ENCODE peak calls at places on chromosomes 12 and 14, in eight cellular contexts. One of them, this sample, is unnamed.

GRCh38 chr14:100435459-100435858 is 112.3 kb downstream of the SLC25A47 start:
- DNase-seq in MCF 10A: no peak
- DNase-seq in ovary: no peak
- DNase-seq in WERI-Rb-1: no peak
- DNase-seq in WTC11: no peak
- DNase-seq in heart left ventricle: no peak
- DNase-seq in nephron progenitor cell: no peak
- DNase-seq in sigmoid colon: no peak
- DNase-seq in this sample: no peak

GRCh38 chr12:122395319-122395718 is 27.1 kb downstream of the CLIP1 start:
- DNase-seq in MCF 10A: peak
- DNase-seq in WTC11: no peak
- DNase-seq in ovary: no peak
- DNase-seq in sigmoid colon: no peak
- DNase-seq in heart left ventricle: no peak
- DNase-seq in nephron progenitor cell: no peak
- DNase-seq in WERI-Rb-1: no peak
- DNase-seq in this sample: no peak

GRCh38 chr12:7190268-7191055 is 976 bp downstream of the PEX5 start:
- DNase-seq in heart left ventricle: peak
- DNase-seq in sigmoid colon: peak
- DNase-seq in WTC11: peak
- DNase-seq in nephron progenitor cell: peak
- DNase-seq in WERI-Rb-1: peak
- DNase-seq in ovary: peak
- DNase-seq in MCF 10A: peak
- DNase-seq in this sample: no peak

GRCh38 chr14:74763803-74764531 is 851 bp downstream of the YLPM1 start:
- DNase-seq in WERI-Rb-1: no peak
- DNase-seq in ovary: no peak
- DNase-seq in MCF 10A: peak
- DNase-seq in WTC11: no peak
- DNase-seq in nephron progenitor cell: peak
- DNase-seq in sigmoid colon: peak
- DNase-seq in heart left ventricle: peak
- DNase-seq in this sample: no peak

GRCh38 chr14:75088566-75089373 is 19.3 kb downstream of the ZC2HC1C start:
- DNase-seq in nephron progenitor cell: peak
- DNase-seq in WTC11: peak
- DNase-seq in heart left ventricle: no peak
- DNase-seq in sigmoid colon: no peak
- DNase-seq in WERI-Rb-1: peak
- DNase-seq in MCF 10A: peak
- DNase-seq in ovary: no peak
- DNase-seq in this sample: peak

GRCh38 chr14:94026173-94026885 is at the start of gene OTUB2:
- DNase-seq in MCF 10A: peak
- DNase-seq in nephron progenitor cell: peak
- DNase-seq in heart left ventricle: peak
- DNase-seq in ovary: peak
- DNase-seq in WERI-Rb-1: peak
- DNase-seq in WTC11: peak
- DNase-seq in sigmoid colon: peak
- DNase-seq in this sample: peak

GRCh38 chr12:118023461-118023860 is 7.0 kb downstream of the RFC5 start:
- DNase-seq in WTC11: no peak
- DNase-seq in MCF 10A: no peak
- DNase-seq in nephron progenitor cell: no peak
- DNase-seq in WERI-Rb-1: no peak
- DNase-seq in ovary: no peak
- DNase-seq in sigmoid colon: no peak
- DNase-seq in heart left ventricle: no peak
- DNase-seq in this sample: no peak

GRCh38 chr12:121916719-121917118 is 1.7 kb upstream of the CFAP251 start:
- DNase-seq in WERI-Rb-1: peak
- DNase-seq in WTC11: no peak
- DNase-seq in nephron progenitor cell: peak
- DNase-seq in sigmoid colon: no peak
- DNase-seq in ovary: no peak
- DNase-seq in MCF 10A: no peak
- DNase-seq in heart left ventricle: no peak
- DNase-seq in this sample: peak

GRCh38 chr14:99270491-99271287 is 1.3 kb downstream of the BCL11B start:
- DNase-seq in MCF 10A: no peak
- DNase-seq in heart left ventricle: no peak
- DNase-seq in WERI-Rb-1: no peak
- DNase-seq in nephron progenitor cell: peak
- DNase-seq in ovary: no peak
- DNase-seq in WTC11: peak
- DNase-seq in sigmoid colon: no peak
- DNase-seq in this sample: peak

GRCh38 chr12:104544836-104545235 is 88.1 kb downstream of the CHST11 start:
- DNase-seq in WERI-Rb-1: no peak
- DNase-seq in MCF 10A: no peak
- DNase-seq in WTC11: no peak
- DNase-seq in sigmoid colon: no peak
- DNase-seq in ovary: no peak
- DNase-seq in nephron progenitor cell: no peak
- DNase-seq in heart left ventricle: no peak
- DNase-seq in this sample: no peak

GRCh38 chr12:18430425-18431048 is 169.2 kb downstream of the PIK3C2G start:
- DNase-seq in heart left ventricle: no peak
- DNase-seq in MCF 10A: peak
- DNase-seq in WERI-Rb-1: peak
- DNase-seq in WTC11: peak
- DNase-seq in sigmoid colon: no peak
- DNase-seq in nephron progenitor cell: peak
- DNase-seq in ovary: no peak
- DNase-seq in this sample: peak

GRCh38 chr12:94151577-94151976 is 3.2 kb downstream of the PLXNC1 start:
- DNase-seq in sigmoid colon: no peak
- DNase-seq in nephron progenitor cell: no peak
- DNase-seq in MCF 10A: no peak
- DNase-seq in heart left ventricle: no peak
- DNase-seq in ovary: no peak
- DNase-seq in WTC11: no peak
- DNase-seq in WERI-Rb-1: no peak
- DNase-seq in this sample: no peak

GRCh38 chr12:109448272-109448671 is 28.8 kb downstream of the KCTD10 start:
- DNase-seq in sigmoid colon: no peak
- DNase-seq in WTC11: no peak
- DNase-seq in WERI-Rb-1: no peak
- DNase-seq in nephron progenitor cell: no peak
- DNase-seq in MCF 10A: no peak
- DNase-seq in heart left ventricle: no peak
- DNase-seq in ovary: no peak
- DNase-seq in this sample: no peak

GRCh38 chr12:53223006-53223305 is 9.1 kb downstream of the RARG start:
- DNase-seq in heart left ventricle: no peak
- DNase-seq in ovary: no peak
- DNase-seq in WTC11: no peak
- DNase-seq in WERI-Rb-1: no peak
- DNase-seq in nephron progenitor cell: no peak
- DNase-seq in MCF 10A: no peak
- DNase-seq in sigmoid colon: no peak
- DNase-seq in this sample: no peak

GRCh38 chr12:51522696-51523095 is 68.3 kb upstream of the SCN8A start:
- DNase-seq in ovary: no peak
- DNase-seq in nephron progenitor cell: no peak
- DNase-seq in WTC11: no peak
- DNase-seq in WERI-Rb-1: no peak
- DNase-seq in sigmoid colon: no peak
- DNase-seq in MCF 10A: no peak
- DNase-seq in heart left ventricle: no peak
- DNase-seq in this sample: no peak

GRCh38 chr12:51524386-51524901 is 66.6 kb upstream of the SCN8A start:
- DNase-seq in sigmoid colon: no peak
- DNase-seq in heart left ventricle: no peak
- DNase-seq in MCF 10A: no peak
- DNase-seq in ovary: no peak
- DNase-seq in WTC11: no peak
- DNase-seq in nephron progenitor cell: no peak
- DNase-seq in WERI-Rb-1: no peak
- DNase-seq in this sample: no peak

GRCh38 chr12:51520576-51521325 is 70.3 kb upstream of the SCN8A start:
- DNase-seq in WTC11: peak
- DNase-seq in heart left ventricle: no peak
- DNase-seq in nephron progenitor cell: no peak
- DNase-seq in sigmoid colon: no peak
- DNase-seq in WERI-Rb-1: peak
- DNase-seq in ovary: no peak
- DNase-seq in MCF 10A: no peak
- DNase-seq in this sample: peak

GRCh38 chr12:51519755-51520154 is 71.3 kb upstream of the SCN8A start:
- DNase-seq in WTC11: no peak
- DNase-seq in WERI-Rb-1: no peak
- DNase-seq in ovary: no peak
- DNase-seq in MCF 10A: no peak
- DNase-seq in heart left ventricle: no peak
- DNase-seq in nephron progenitor cell: no peak
- DNase-seq in sigmoid colon: no peak
- DNase-seq in this sample: no peak

DNA sequence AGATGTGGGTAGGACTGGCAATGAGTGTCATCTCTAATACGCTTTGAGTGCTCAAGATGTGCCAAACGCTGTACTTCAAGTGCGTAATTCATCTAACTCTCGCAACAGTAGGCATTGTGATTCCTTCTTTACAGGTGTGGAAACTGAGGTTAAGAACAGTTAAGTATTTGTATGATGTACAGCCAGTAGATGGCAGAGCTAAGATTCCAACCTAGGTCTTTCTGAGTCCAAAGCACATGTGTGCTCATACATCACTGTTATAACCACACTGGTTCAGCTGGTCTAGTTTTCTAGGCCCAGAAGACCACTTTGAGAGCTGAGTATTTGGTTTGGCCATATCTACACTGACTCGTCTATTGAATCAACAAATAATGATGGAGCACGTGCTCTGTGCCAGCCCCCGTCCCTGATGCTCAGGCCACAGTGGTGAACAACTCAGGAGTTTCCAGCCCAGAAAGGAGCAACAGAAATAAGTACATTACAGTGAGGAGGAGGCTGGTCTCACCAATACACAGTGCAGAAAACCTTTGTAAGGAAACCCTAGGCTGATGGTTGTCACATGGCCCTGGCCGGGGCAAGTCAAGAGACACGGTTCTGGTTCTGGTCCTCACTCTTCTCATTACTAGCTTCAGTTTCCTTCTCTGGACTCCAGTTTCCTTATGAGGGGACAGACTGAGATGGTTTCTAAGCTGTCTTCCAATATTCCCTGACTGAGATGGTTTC is 69.3 kb upstream of the SCN8A start:
- DNase-seq in heart left ventricle: no peak
- DNase-seq in WTC11: no peak
- DNase-seq in WERI-Rb-1: no peak
- DNase-seq in MCF 10A: no peak
- DNase-seq in nephron progenitor cell: no peak
- DNase-seq in ovary: no peak
- DNase-seq in sigmoid colon: no peak
- DNase-seq in this sample: no peak
- TF ChIP-seq CTCF in heart left ventricle: no peak
- TF ChIP-seq CTCF in WTC11: no peak
- TF ChIP-seq CTCF in WERI-Rb-1: peak
- TF ChIP-seq CTCF in MCF 10A: no peak
- TF ChIP-seq CTCF in nephron progenitor cell: no peak
- TF ChIP-seq CTCF in ovary: no peak
- TF ChIP-seq CTCF in sigmoid colon: no peak
- TF ChIP-seq CTCF in this sample: no peak

GRCh38 chr14:69612014-69612758 is 790 bp downstream of the SUSD6 start:
- DNase-seq in WERI-Rb-1: no peak
- DNase-seq in sigmoid colon: no peak
- DNase-seq in ovary: peak
- DNase-seq in heart left ventricle: no peak
- DNase-seq in MCF 10A: peak
- DNase-seq in WTC11: peak
- DNase-seq in nephron progenitor cell: no peak
- DNase-seq in this sample: peak
- TF ChIP-seq CTCF in WERI-Rb-1: no peak
- TF ChIP-seq CTCF in sigmoid colon: no peak
- TF ChIP-seq CTCF in ovary: no peak
- TF ChIP-seq CTCF in heart left ventricle: no peak
- TF ChIP-seq CTCF in MCF 10A: no peak
- TF ChIP-seq CTCF in WTC11: no peak
- TF ChIP-seq CTCF in nephron progenitor cell: no peak
- TF ChIP-seq CTCF in this sample: no peak

GRCh38 chr12:12562585-12563245 is at the start of gene DUSP16:
- DNase-seq in WTC11: peak
- DNase-seq in ovary: peak
- DNase-seq in sigmoid colon: peak
- DNase-seq in WERI-Rb-1: peak
- DNase-seq in MCF 10A: peak
- DNase-seq in nephron progenitor cell: peak
- DNase-seq in heart left ventricle: peak
- DNase-seq in this sample: peak
- TF ChIP-seq CTCF in WTC11: no peak
- TF ChIP-seq CTCF in ovary: no peak
- TF ChIP-seq CTCF in sigmoid colon: no peak
- TF ChIP-seq CTCF in WERI-Rb-1: peak
- TF ChIP-seq CTCF in MCF 10A: no peak
- TF ChIP-seq CTCF in nephron progenitor cell: no peak
- TF ChIP-seq CTCF in heart left ventricle: no peak
- TF ChIP-seq CTCF in this sample: no peak

GRCh38 chr12:5522358-5523335 is 90.7 kb downstream of the NTF3 start:
- DNase-seq in ovary: no peak
- DNase-seq in MCF 10A: no peak
- DNase-seq in heart left ventricle: no peak
- DNase-seq in WTC11: no peak
- DNase-seq in WERI-Rb-1: no peak
- DNase-seq in sigmoid colon: no peak
- DNase-seq in nephron progenitor cell: no peak
- DNase-seq in this sample: no peak
- TF ChIP-seq CTCF in ovary: no peak
- TF ChIP-seq CTCF in MCF 10A: no peak
- TF ChIP-seq CTCF in heart left ventricle: no peak
- TF ChIP-seq CTCF in WTC11: no peak
- TF ChIP-seq CTCF in WERI-Rb-1: no peak
- TF ChIP-seq CTCF in sigmoid colon: no peak
- TF ChIP-seq CTCF in nephron progenitor cell: no peak
- TF ChIP-seq CTCF in this sample: no peak

GRCh38 chr14:76955575-76956252 is 72.8 kb downstream of the IRF2BPL start:
- DNase-seq in ovary: no peak
- DNase-seq in MCF 10A: peak
- DNase-seq in WERI-Rb-1: no peak
- DNase-seq in heart left ventricle: peak
- DNase-seq in sigmoid colon: no peak
- DNase-seq in WTC11: no peak
- DNase-seq in nephron progenitor cell: no peak
- DNase-seq in this sample: no peak
- TF ChIP-seq CTCF in ovary: no peak
- TF ChIP-seq CTCF in MCF 10A: no peak
- TF ChIP-seq CTCF in WERI-Rb-1: no peak
- TF ChIP-seq CTCF in heart left ventricle: no peak
- TF ChIP-seq CTCF in sigmoid colon: no peak
- TF ChIP-seq CTCF in WTC11: no peak
- TF ChIP-seq CTCF in nephron progenitor cell: no peak
- TF ChIP-seq CTCF in this sample: no peak

GRCh38 chr12:43338848-43339526 is 213.0 kb downstream of the ADAMTS20 start:
- DNase-seq in nephron progenitor cell: peak
- DNase-seq in WERI-Rb-1: peak
- DNase-seq in ovary: no peak
- DNase-seq in MCF 10A: peak
- DNase-seq in WTC11: no peak
- DNase-seq in sigmoid colon: no peak
- DNase-seq in heart left ventricle: no peak
- DNase-seq in this sample: no peak
- TF ChIP-seq CTCF in nephron progenitor cell: peak
- TF ChIP-seq CTCF in WERI-Rb-1: peak
- TF ChIP-seq CTCF in ovary: peak
- TF ChIP-seq CTCF in MCF 10A: peak
- TF ChIP-seq CTCF in WTC11: peak
- TF ChIP-seq CTCF in sigmoid colon: no peak
- TF ChIP-seq CTCF in heart left ventricle: peak
- TF ChIP-seq CTCF in this sample: no peak